ENCODE peak calls at places on chromosomes 2 and 18, in seven cellular contexts. S, K, V, L, N, F and E are unnamed samples.

GRCh38 chr2:217935245-217935879 is 67.4 kb downstream of the TNS1 start:
- DNase-seq in F (no peak), V (no peak), L (no peak), S (peak), N (no peak), K (peak), E (no peak)

GRCh38 chr2:67311536-67311935 is 85.6 kb upstream of the ETAA1 start:
- DNase-seq in L (no peak), V (no peak), N (peak), K (peak), S (peak), F (no peak), E (no peak)

GRCh38 chr2:28355521-28356094 is 37.0 kb upstream of the FOSL2 start:
- DNase-seq in S (peak), N (no peak), V (no peak), L (peak), F (no peak), K (no peak), E (no peak)

GRCh38 chr2:10658041-10658913 is 31.5 kb downstream of the NOL10 start:
- DNase-seq in F (no peak), K (peak), N (peak), L (no peak), S (peak), V (no peak), E (no peak)

GRCh38 chr2:107393516-107393915 is 433.2 kb upstream of the RGPD4 start:
- DNase-seq in V (no peak), L (no peak), N (peak), S (no peak), F (no peak), K (no peak), E (no peak)

GRCh38 chr2:101806123-101806522 is 108.6 kb downstream of the MAP4K4 start:
- DNase-seq in N (peak), V (no peak), K (peak), L (peak), S (peak), F (no peak), E (peak)

GRCh38 chr18:77517901-77518300 is 268.3 kb downstream of the GALR1 start:
- DNase-seq in F (no peak), L (no peak), K (no peak), S (no peak), V (no peak), N (no peak), E (no peak)

GRCh38 chr2:9565436-9566153 is 10.0 kb upstream of the ADAM17 start:
- DNase-seq in K (peak), S (peak), F (no peak), L (peak), N (peak), V (no peak), E (no peak)

GRCh38 chr2:44358498-44358897 is 2.8 kb downstream of the PREPL start:
- DNase-seq in F (no peak), N (peak), V (peak), L (no peak), S (peak), K (peak), E (peak)

GRCh38 chr18:13791181-13791580 is 32.8 kb upstream of the MC5R start:
- DNase-seq in L (no peak), N (peak), S (no peak), F (no peak), K (no peak), V (no peak), E (no peak)

GRCh38 chr2:75643980-75644379 is 2.6 kb upstream of the MRPL19 start:
- DNase-seq in L (no peak), F (no peak), N (no peak), S (no peak), K (no peak), V (no peak), E (no peak)

GRCh38 chr2:219293736-219294201 is 14.6 kb downstream of the DNAJB2 start:
- DNase-seq in V (no peak), F (no peak), N (no peak), K (no peak), L (no peak), S (no peak), E (peak)

GRCh38 chr2:183490930-183491329 is 366.7 kb downstream of the NUP35 start:
- DNase-seq in F (peak), V (no peak), S (no peak), L (peak), K (peak), N (peak), E (no peak)

GRCh38 chr18:13625355-13625754 is 101.0 kb downstream of the FAM210A start:
- DNase-seq in F (no peak), V (no peak), N (no peak), K (no peak), S (no peak), L (no peak), E (no peak)

GRCh38 chr2:239115616-239116015 is 267.7 kb downstream of the TWIST2 start:
- DNase-seq in V (no peak), F (no peak), L (no peak), K (no peak), N (no peak), S (no peak), E (no peak)

GRCh38 chr18:35114305-35114704 is 73.1 kb downstream of the MAPRE2 start:
- DNase-seq in S (no peak), V (no peak), N (no peak), L (no peak), F (no peak), K (no peak), E (no peak)

GRCh38 chr18:59220164-59220783 is 316 bp downstream of the GRP start:
- DNase-seq in K (peak), S (no peak), F (peak), N (no peak), L (no peak), V (no peak), E (no peak)

GRCh38 chr18:23337599-23338444 is 115.3 kb upstream of the RIOK3 start:
- DNase-seq in S (peak), L (peak), K (peak), F (peak), V (no peak), N (peak), E (no peak)

GRCh38 chr18:3498705-3499451 is 48.9 kb downstream of the TGIF1 start:
- DNase-seq in K (peak), S (peak), N (peak), L (peak), F (peak), V (peak), E (peak)

GRCh38 chr2:20485612-20485926 is 38.7 kb downstream of the RHOB start:
- DNase-seq in F (no peak), L (no peak), K (no peak), V (no peak), S (no peak), N (no peak), E (no peak)

GRCh38 chr2:3078684-3079083 is 298.9 kb downstream of the EIPR1 start:
- DNase-seq in S (peak), K (no peak), F (no peak), L (no peak), N (no peak), V (no peak), E (no peak)

GRCh38 chr2:118971245-118972122 is 29.5 kb downstream of the MARCO start:
- DNase-seq in K (no peak), V (no peak), L (no peak), N (peak), F (no peak), S (no peak), E (no peak)

GRCh38 chr2:241558532-241559488 is at the start of gene BOK:
- DNase-seq in L (peak), S (peak), K (peak), F (no peak), V (no peak), N (peak), E (no peak)

GRCh38 chr2:239919779-239920545 is 105.2 kb downstream of the NDUFA10 start:
- DNase-seq in N (no peak), V (no peak), K (no peak), S (no peak), L (no peak), F (no peak), E (no peak)

GRCh38 chr2:45339253-45339652 is 271.8 kb downstream of the SRBD1 start:
- DNase-seq in N (no peak), S (no peak), V (no peak), K (no peak), F (no peak), L (no peak), E (no peak)

GRCh38 chr2:31125918-31126695 is 12.1 kb downstream of the GALNT14 start:
- DNase-seq in F (no peak), V (no peak), N (peak), L (no peak), K (peak), S (peak), E (no peak)

GRCh38 chr18:3425030-3425429 is 24.9 kb upstream of the TGIF1 start:
- DNase-seq in F (no peak), V (no peak), L (no peak), N (no peak), K (no peak), S (no peak), E (no peak)

GRCh38 chr2:143623270-143623669 is 494.1 kb downstream of the ARHGAP15 start:
- DNase-seq in N (no peak), K (no peak), S (no peak), F (no peak), V (no peak), L (no peak), E (no peak)

GRCh38 chr2:112646102-112646719 is 472 bp downstream of the SLC20A1 start:
- DNase-seq in L (no peak), K (no peak), F (peak), V (peak), S (peak), N (no peak), E (no peak)

GRCh38 chr2:160510617-160511016 is 17.0 kb upstream of the RBMS1 start:
- DNase-seq in V (no peak), L (no peak), K (no peak), F (no peak), S (peak), N (no peak), E (no peak)

GRCh38 chr2:173884403-173884802 is 80.8 kb downstream of the SP3 start:
- DNase-seq in F (peak), S (peak), N (peak), V (peak), K (peak), L (peak), E (peak)

GRCh38 chr2:3664925-3665324 is 6.9 kb downstream of the ALLC start:
- DNase-seq in S (no peak), K (no peak), L (no peak), F (no peak), V (no peak), N (peak), E (no peak)

GRCh38 chr2:112033600-112033999 is 21.5 kb upstream of the TMEM87B start:
- DNase-seq in V (no peak), S (peak), L (no peak), K (peak), F (no peak), N (peak), E (no peak)

GRCh38 chr2:46386763-46387162 is 89.6 kb downstream of the EPAS1 start:
- DNase-seq in V (no peak), K (no peak), L (no peak), N (no peak), S (no peak), F (no peak), E (no peak)

GRCh38 chr2:171723724-171724683 is 36.7 kb downstream of the DYNC1I2 start:
- DNase-seq in L (no peak), V (no peak), N (no peak), K (peak), F (peak), S (peak), E (no peak)